ENCODE peak calls at places on chromosomes 1 and 21, in nine cellular contexts. N is PC-3, X is HCT116, E is fibroblast of lung, G is SK-N-SH, R is keratinocyte, Q is endothelial cell of umbilical vein, Z is IMR-90, U is mammary epithelial cell. M is an unnamed sample. For H3K9me3, the result is how much of the 10 kb centered on the place peaks cover.

GRCh38 chr1:45943185-45943584 is 139.8 kb downstream of the MAST2 start:
- DNase-seq in N (no peak), X (no peak), E (no peak), G (no peak), R (no peak), Q (no peak), Z (no peak), U (no peak), M (no peak)

GRCh38 chr1:27405074-27405473 is 12.7 kb downstream of the GPR3 start:
- DNase-seq in N (no peak), X (no peak), E (peak), G (no peak), R (peak), Q (no peak), Z (peak), U (peak), M (no peak)

GRCh38 chr1:200165493-200166220 is 138.1 kb downstream of the NR5A2 start:
- DNase-seq in N (no peak), X (no peak), E (no peak), G (no peak), R (no peak), Q (no peak), Z (no peak), U (no peak), M (no peak)

GRCh38 chr1:39663559-39663958 is 8.3 kb downstream of the NT5C1A start:
- DNase-seq in N (no peak), X (no peak), E (no peak), G (peak), R (no peak), Q (no peak), Z (no peak), U (no peak), M (no peak)

GRCh38 chr1:47963568-47963973 is 33.6 kb downstream of the TRABD2B start:
- DNase-seq in N (no peak), X (no peak), E (no peak), G (no peak), R (no peak), Q (no peak), Z (no peak), U (no peak), M (no peak)

GRCh38 chr21:16073571-16073970 is 343.8 kb downstream of the USP25 start:
- DNase-seq in N (no peak), X (no peak), E (no peak), G (no peak), R (no peak), Q (no peak), Z (no peak), U (no peak), M (no peak)

GRCh38 chr1:22114083-22115012 is 28.5 kb downstream of the WNT4 start:
- DNase-seq in N (no peak), X (no peak), E (peak), G (peak), R (no peak), Q (peak), Z (peak), U (no peak), M (no peak)

GRCh38 chr1:4090556-4090955 is 190.5 kb upstream of the C1orf174 start:
- DNase-seq in N (no peak), X (no peak), E (no peak), G (no peak), R (no peak), Q (no peak), Z (no peak), U (no peak), M (no peak)

GRCh38 chr1:234643111-234643849 is 33.3 kb upstream of the IRF2BP2 start:
- DNase-seq in N (no peak), X (no peak), E (no peak), G (no peak), R (no peak), Q (no peak), Z (no peak), U (no peak), M (peak)

GRCh38 chr21:32256873-32257620 is 21.8 kb downstream of the MIS18A start:
- DNase-seq in N (peak), X (no peak), E (peak), G (peak), R (no peak), Q (peak), Z (peak), U (peak), M (peak)

GRCh38 chr1:197933647-197934046 is 16.5 kb downstream of the LHX9 start:
- DNase-seq in N (no peak), X (no peak), E (no peak), G (no peak), R (no peak), Q (no peak), Z (no peak), U (no peak), M (no peak)

GRCh38 chr1:229941785-229942184 is 125.3 kb upstream of the GALNT2 start:
- DNase-seq in N (no peak), X (no peak), E (no peak), G (no peak), R (no peak), Q (no peak), Z (no peak), U (no peak), M (no peak)

GRCh38 chr21:8989883-8990325 is 1531.5 kb upstream of the TPTE start:
- DNase-seq in N (peak), X (no peak), E (peak), G (no peak), R (no peak), Q (peak), Z (no peak), U (no peak), M (no peak)

GRCh38 chr1:161427733-161428516 is 60.2 kb upstream of the CFAP126 start:
- DNase-seq in N (no peak), X (peak), E (peak), G (peak), R (peak), Q (peak), Z (peak), U (peak), M (no peak)

GRCh38 chr1:41638086-41639024 is 153.9 kb upstream of the EDN2 start:
- DNase-seq in N (no peak), X (no peak), E (no peak), G (no peak), R (no peak), Q (no peak), Z (no peak), U (no peak), M (no peak)

GRCh38 chr1:46221749-46222148 is 18.6 kb downstream of the LURAP1 start:
- DNase-seq in N (no peak), X (no peak), E (no peak), G (no peak), R (no peak), Q (no peak), Z (no peak), U (no peak), M (no peak)

DNA sequence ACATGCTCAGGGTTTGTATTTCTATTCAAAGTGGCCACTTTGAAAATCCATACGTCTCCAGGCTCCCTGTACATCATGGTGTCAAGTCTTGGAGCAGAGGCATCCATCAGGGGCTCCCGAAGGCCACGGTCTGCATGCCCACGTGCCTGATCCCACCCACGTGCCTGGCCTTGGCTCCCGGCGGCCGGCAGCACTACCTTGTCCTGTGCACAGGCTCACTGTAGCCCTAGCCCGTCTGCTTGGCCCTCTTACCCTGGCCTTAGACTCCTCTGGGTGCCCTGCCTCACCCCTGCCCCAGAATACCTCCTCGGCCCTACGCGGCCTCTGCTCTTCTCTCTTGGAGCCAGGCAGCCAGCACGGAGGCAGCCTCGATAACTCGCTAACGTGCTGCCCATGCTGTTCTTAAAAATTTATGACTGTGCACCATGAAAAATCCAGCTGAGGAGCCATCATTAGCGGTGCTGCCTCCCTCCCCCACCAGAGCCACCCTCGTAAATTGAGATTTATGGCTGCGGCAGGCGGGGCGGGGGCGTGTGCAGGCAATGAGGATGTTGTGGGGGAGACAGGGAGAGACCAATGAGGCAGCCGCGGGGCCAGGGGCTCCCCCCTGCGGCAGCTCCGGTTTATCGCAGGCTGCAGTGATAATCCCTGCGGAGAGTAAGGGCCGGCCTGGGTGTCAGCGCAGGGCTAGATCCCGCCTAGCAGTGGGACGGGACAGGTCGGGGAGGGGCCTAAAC is 24.6 kb downstream of the DMAP1 start:
- DNase-seq in N (no peak), X (peak), E (peak), G (peak), R (no peak), Q (peak), Z (peak), U (no peak), M (peak)
- TF ChIP-seq CTCF in N (no peak), X (peak), E (peak), G (peak), R (peak), Q (peak), Z (peak), U (peak), M (peak)

GRCh38 chr1:17359808-17360207 is 12.2 kb upstream of the PADI6 start:
- DNase-seq in N (no peak), X (no peak), E (no peak), G (no peak), R (no peak), Q (no peak), Z (no peak), U (no peak), M (no peak)

GRCh38 chr1:17363351-17363750 is 8.6 kb upstream of the PADI6 start:
- DNase-seq in N (no peak), X (no peak), E (no peak), G (no peak), R (no peak), Q (no peak), Z (no peak), U (no peak), M (no peak)

GRCh38 chr1:17359031-17359430 is 13.0 kb upstream of the PADI6 start:
- DNase-seq in N (no peak), X (no peak), E (no peak), G (no peak), R (no peak), Q (no peak), Z (no peak), U (no peak), M (no peak)

GRCh38 chr1:17358557-17358956 is 13.4 kb upstream of the PADI6 start:
- DNase-seq in N (no peak), X (no peak), E (no peak), G (no peak), R (no peak), Q (no peak), Z (no peak), U (no peak), M (no peak)

DNA sequence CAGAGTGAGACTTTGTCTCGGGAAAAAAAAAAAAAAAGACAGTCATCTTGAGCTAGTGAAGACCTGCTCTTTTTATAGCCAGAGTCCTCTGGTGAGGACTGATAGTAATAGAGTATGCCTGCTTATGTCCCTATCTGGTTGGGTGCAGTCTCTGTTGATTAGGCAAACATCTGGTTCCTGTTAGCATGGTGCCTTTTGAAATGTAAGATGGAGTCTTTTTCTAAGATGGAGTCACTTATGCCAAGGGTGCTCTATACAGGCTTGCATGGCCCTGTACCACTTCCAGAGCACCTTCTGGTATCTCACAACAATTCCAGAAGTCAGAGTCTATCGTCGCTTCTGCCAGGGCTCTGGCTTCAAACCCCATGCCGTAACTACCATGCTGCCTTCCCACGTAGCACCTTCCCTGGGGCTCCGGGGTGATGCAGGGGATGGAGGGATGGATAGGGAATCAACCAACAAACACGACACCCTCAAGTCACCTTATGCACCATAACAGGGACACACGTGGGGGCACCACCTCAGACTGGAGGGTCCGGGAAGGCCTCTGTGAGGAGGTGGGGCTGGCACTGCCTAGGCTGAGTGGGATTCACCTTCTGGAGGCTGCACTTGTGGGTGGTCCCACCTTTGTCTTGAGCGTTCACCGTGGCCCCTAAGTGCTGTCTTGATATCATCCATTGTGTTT is 11.6 kb upstream of the PADI6 start:
- DNase-seq in N (no peak), X (no peak), E (no peak), G (no peak), R (no peak), Q (no peak), Z (no peak), U (no peak), M (no peak)
- H3K9me3 ChIP-seq in N (under half), X (under half), E (under half), G (under half), R (under half), Q (under half), Z (under half), U (under half), M (under half)

GRCh38 chr1:67966001-67966665 is 84.3 kb downstream of the DIRAS3 start:
- DNase-seq in N (no peak), X (no peak), E (no peak), G (no peak), R (no peak), Q (no peak), Z (no peak), U (no peak), M (no peak)

GRCh38 chr1:67966666-67967009 is 83.8 kb downstream of the DIRAS3 start:
- DNase-seq in N (no peak), X (no peak), E (no peak), G (no peak), R (no peak), Q (no peak), Z (no peak), U (no peak), M (no peak)

GRCh38 chr1:67973061-67973460 is 77.4 kb downstream of the DIRAS3 start:
- DNase-seq in N (no peak), X (no peak), E (peak), G (no peak), R (no peak), Q (no peak), Z (peak), U (no peak), M (no peak)

GRCh38 chr1:67969446-67969845 is 81.0 kb downstream of the DIRAS3 start:
- DNase-seq in N (no peak), X (no peak), E (peak), G (no peak), R (no peak), Q (no peak), Z (no peak), U (peak), M (no peak)

GRCh38 chr1:67970088-67970487 is 80.3 kb downstream of the DIRAS3 start:
- DNase-seq in N (peak), X (peak), E (peak), G (no peak), R (peak), Q (peak), Z (peak), U (peak), M (no peak)
- H3K9ac ChIP-seq in N (peak), X (no peak), E (no peak), G (peak), R (no peak), Q (no peak), Z (no peak), U (no peak), M (no peak)

GRCh38 chr1:208654241-208654640 is 410.1 kb upstream of the PLXNA2 start:
- DNase-seq in N (peak), X (peak), E (peak), G (peak), R (peak), Q (peak), Z (no peak), U (peak), M (peak)
- TF ChIP-seq CTCF in N (peak), X (peak), E (peak), G (peak), R (peak), Q (peak), Z (peak), U (peak), M (no peak)

GRCh38 chr1:227662933-227663332 is 72.2 kb downstream of the JMJD4 start:
- DNase-seq in N (no peak), X (no peak), E (no peak), G (no peak), R (no peak), Q (no peak), Z (no peak), U (no peak), M (no peak)

GRCh38 chr1:227666286-227666685 is 68.8 kb downstream of the JMJD4 start:
- DNase-seq in N (no peak), X (no peak), E (no peak), G (no peak), R (no peak), Q (no peak), Z (no peak), U (no peak), M (no peak)

GRCh38 chr1:227661495-227661894 is 73.6 kb downstream of the JMJD4 start:
- DNase-seq in N (no peak), X (no peak), E (no peak), G (no peak), R (no peak), Q (no peak), Z (no peak), U (no peak), M (no peak)
- H3K9me3 ChIP-seq in N (half or more), X (half or more), E (under half), G (half or more), R (under half), Q (under half), Z (half or more), U (half or more), M (under half)

GRCh38 chr21:43892984-43893535 is 28.0 kb downstream of the AGPAT3 start:
- DNase-seq in N (no peak), X (no peak), E (no peak), G (no peak), R (no peak), Q (no peak), Z (no peak), U (no peak), M (no peak)
- H3K9ac ChIP-seq in N (no peak), X (no peak), E (no peak), G (no peak), R (no peak), Q (peak), Z (no peak), U (no peak), M (no peak)

M was measured in colonic mucosa.